ENCODE peak calls at places on chromosome 3, in nine cellular contexts. One of them, this sample, is unnamed.

GRCh38 chr3:101252897-101253296 is 67.5 kb downstream of the IMPG2 start:
- DNase-seq in heart left ventricle: no peak
- DNase-seq in GM06990: no peak
- DNase-seq in fibroblast of lung: no peak
- DNase-seq in mucosa of descending colon: no peak
- DNase-seq in fibroblast of pulmonary artery: no peak
- DNase-seq in BJ: no peak
- DNase-seq in body of pancreas: no peak
- DNase-seq in NB4: no peak
- DNase-seq in this sample: no peak

GRCh38 chr3:77456881-77457280 is 417.0 kb downstream of the ROBO2 start:
- DNase-seq in heart left ventricle: no peak
- DNase-seq in GM06990: no peak
- DNase-seq in fibroblast of lung: no peak
- DNase-seq in mucosa of descending colon: no peak
- DNase-seq in fibroblast of pulmonary artery: no peak
- DNase-seq in BJ: no peak
- DNase-seq in body of pancreas: no peak
- DNase-seq in NB4: no peak
- DNase-seq in this sample: no peak

GRCh38 chr3:118144919-118145318 is 889.7 kb downstream of the IGSF11 start:
- DNase-seq in heart left ventricle: no peak
- DNase-seq in GM06990: no peak
- DNase-seq in fibroblast of lung: no peak
- DNase-seq in mucosa of descending colon: no peak
- DNase-seq in fibroblast of pulmonary artery: no peak
- DNase-seq in BJ: no peak
- DNase-seq in body of pancreas: no peak
- DNase-seq in NB4: no peak
- DNase-seq in this sample: no peak

GRCh38 chr3:63232764-63233396 is 45.2 kb upstream of the SYNPR start:
- DNase-seq in heart left ventricle: no peak
- DNase-seq in GM06990: no peak
- DNase-seq in fibroblast of lung: peak
- DNase-seq in mucosa of descending colon: no peak
- DNase-seq in fibroblast of pulmonary artery: peak
- DNase-seq in BJ: no peak
- DNase-seq in body of pancreas: no peak
- DNase-seq in NB4: no peak
- DNase-seq in this sample: no peak

GRCh38 chr3:174775603-174776002 is 83.5 kb upstream of the NAALADL2 start:
- DNase-seq in heart left ventricle: peak
- DNase-seq in GM06990: no peak
- DNase-seq in fibroblast of lung: peak
- DNase-seq in mucosa of descending colon: no peak
- DNase-seq in fibroblast of pulmonary artery: peak
- DNase-seq in BJ: no peak
- DNase-seq in body of pancreas: peak
- DNase-seq in NB4: no peak
- DNase-seq in this sample: no peak

GRCh38 chr3:140089403-140090072 is 154.6 kb downstream of the CLSTN2 start:
- DNase-seq in heart left ventricle: no peak
- DNase-seq in GM06990: no peak
- DNase-seq in fibroblast of lung: no peak
- DNase-seq in mucosa of descending colon: no peak
- DNase-seq in fibroblast of pulmonary artery: no peak
- DNase-seq in BJ: no peak
- DNase-seq in body of pancreas: no peak
- DNase-seq in NB4: no peak
- DNase-seq in this sample: no peak

GRCh38 chr3:190849607-190850006 is 12.9 kb downstream of the GMNC start:
- DNase-seq in heart left ventricle: no peak
- DNase-seq in GM06990: no peak
- DNase-seq in fibroblast of lung: peak
- DNase-seq in mucosa of descending colon: no peak
- DNase-seq in fibroblast of pulmonary artery: no peak
- DNase-seq in BJ: no peak
- DNase-seq in body of pancreas: no peak
- DNase-seq in NB4: no peak
- DNase-seq in this sample: no peak

GRCh38 chr3:168671091-168671490 is 575.4 kb upstream of the GOLIM4 start:
- DNase-seq in heart left ventricle: no peak
- DNase-seq in GM06990: no peak
- DNase-seq in fibroblast of lung: no peak
- DNase-seq in mucosa of descending colon: no peak
- DNase-seq in fibroblast of pulmonary artery: no peak
- DNase-seq in BJ: no peak
- DNase-seq in body of pancreas: no peak
- DNase-seq in NB4: no peak
- DNase-seq in this sample: no peak

GRCh38 chr3:55556622-55557531 is 69.8 kb upstream of the WNT5A start:
- DNase-seq in heart left ventricle: peak
- DNase-seq in GM06990: no peak
- DNase-seq in fibroblast of lung: peak
- DNase-seq in mucosa of descending colon: no peak
- DNase-seq in fibroblast of pulmonary artery: no peak
- DNase-seq in BJ: no peak
- DNase-seq in body of pancreas: no peak
- DNase-seq in NB4: no peak
- DNase-seq in this sample: no peak

GRCh38 chr3:180383332-180384020 is 218.5 kb upstream of the TTC14 start:
- DNase-seq in heart left ventricle: no peak
- DNase-seq in GM06990: no peak
- DNase-seq in fibroblast of lung: no peak
- DNase-seq in mucosa of descending colon: no peak
- DNase-seq in fibroblast of pulmonary artery: no peak
- DNase-seq in BJ: no peak
- DNase-seq in body of pancreas: no peak
- DNase-seq in NB4: peak
- DNase-seq in this sample: no peak

GRCh38 chr3:39209329-39209970 is 17.1 kb upstream of the XIRP1 start:
- DNase-seq in heart left ventricle: no peak
- DNase-seq in GM06990: no peak
- DNase-seq in fibroblast of lung: no peak
- DNase-seq in mucosa of descending colon: no peak
- DNase-seq in fibroblast of pulmonary artery: no peak
- DNase-seq in BJ: no peak
- DNase-seq in body of pancreas: no peak
- DNase-seq in NB4: no peak
- DNase-seq in this sample: no peak

GRCh38 chr3:182364323-182364722 is 429.0 kb upstream of the ATP11B start:
- DNase-seq in heart left ventricle: no peak
- DNase-seq in GM06990: no peak
- DNase-seq in fibroblast of lung: peak
- DNase-seq in mucosa of descending colon: no peak
- DNase-seq in fibroblast of pulmonary artery: no peak
- DNase-seq in BJ: no peak
- DNase-seq in body of pancreas: no peak
- DNase-seq in NB4: no peak
- DNase-seq in this sample: no peak

GRCh38 chr3:16480861-16481569 is 32.5 kb downstream of the RFTN1 start:
- DNase-seq in heart left ventricle: no peak
- DNase-seq in GM06990: no peak
- DNase-seq in fibroblast of lung: peak
- DNase-seq in mucosa of descending colon: no peak
- DNase-seq in fibroblast of pulmonary artery: peak
- DNase-seq in BJ: peak
- DNase-seq in body of pancreas: no peak
- DNase-seq in NB4: no peak
- DNase-seq in this sample: no peak

GRCh38 chr3:113795693-113796092 is 42.9 kb upstream of the GRAMD1C start:
- DNase-seq in heart left ventricle: no peak
- DNase-seq in GM06990: no peak
- DNase-seq in fibroblast of lung: no peak
- DNase-seq in mucosa of descending colon: no peak
- DNase-seq in fibroblast of pulmonary artery: no peak
- DNase-seq in BJ: no peak
- DNase-seq in body of pancreas: no peak
- DNase-seq in NB4: no peak
- DNase-seq in this sample: no peak
- TF ChIP-seq CTCF in heart left ventricle: no peak
- TF ChIP-seq CTCF in GM06990: no peak
- TF ChIP-seq CTCF in fibroblast of lung: no peak
- TF ChIP-seq CTCF in mucosa of descending colon: no peak
- TF ChIP-seq CTCF in fibroblast of pulmonary artery: no peak
- TF ChIP-seq CTCF in BJ: no peak
- TF ChIP-seq CTCF in body of pancreas: no peak
- TF ChIP-seq CTCF in NB4: no peak
- TF ChIP-seq CTCF in this sample: no peak

GRCh38 chr3:128434524-128434923 is 32.2 kb downstream of the DNAJB8 start:
- DNase-seq in heart left ventricle: no peak
- DNase-seq in GM06990: no peak
- DNase-seq in fibroblast of lung: no peak
- DNase-seq in mucosa of descending colon: no peak
- DNase-seq in fibroblast of pulmonary artery: no peak
- DNase-seq in BJ: no peak
- DNase-seq in body of pancreas: no peak
- DNase-seq in NB4: no peak
- DNase-seq in this sample: no peak

GRCh38 chr3:128431803-128432300 is 34.8 kb downstream of the DNAJB8 start:
- DNase-seq in heart left ventricle: no peak
- DNase-seq in GM06990: no peak
- DNase-seq in fibroblast of lung: no peak
- DNase-seq in mucosa of descending colon: no peak
- DNase-seq in fibroblast of pulmonary artery: no peak
- DNase-seq in BJ: no peak
- DNase-seq in body of pancreas: no peak
- DNase-seq in NB4: no peak
- DNase-seq in this sample: no peak

GRCh38 chr3:128433630-128434185 is 33.0 kb downstream of the DNAJB8 start:
- DNase-seq in heart left ventricle: no peak
- DNase-seq in GM06990: no peak
- DNase-seq in fibroblast of lung: no peak
- DNase-seq in mucosa of descending colon: no peak
- DNase-seq in fibroblast of pulmonary artery: no peak
- DNase-seq in BJ: no peak
- DNase-seq in body of pancreas: no peak
- DNase-seq in NB4: no peak
- DNase-seq in this sample: no peak

GRCh38 chr3:128432301-128432897 is 34.3 kb downstream of the DNAJB8 start:
- DNase-seq in heart left ventricle: no peak
- DNase-seq in GM06990: no peak
- DNase-seq in fibroblast of lung: no peak
- DNase-seq in mucosa of descending colon: no peak
- DNase-seq in fibroblast of pulmonary artery: no peak
- DNase-seq in BJ: no peak
- DNase-seq in body of pancreas: no peak
- DNase-seq in NB4: no peak
- DNase-seq in this sample: no peak

GRCh38 chr3:128432898-128433629 is 33.6 kb downstream of the DNAJB8 start:
- DNase-seq in heart left ventricle: no peak
- DNase-seq in GM06990: no peak
- DNase-seq in fibroblast of lung: no peak
- DNase-seq in mucosa of descending colon: no peak
- DNase-seq in fibroblast of pulmonary artery: no peak
- DNase-seq in BJ: no peak
- DNase-seq in body of pancreas: no peak
- DNase-seq in NB4: peak
- DNase-seq in this sample: no peak
- H3K4me3 ChIP-seq in heart left ventricle: peak
- H3K4me3 ChIP-seq in GM06990: no peak
- H3K4me3 ChIP-seq in fibroblast of lung: no peak
- H3K4me3 ChIP-seq in mucosa of descending colon: no peak
- H3K4me3 ChIP-seq in fibroblast of pulmonary artery: no peak
- H3K4me3 ChIP-seq in BJ: peak
- H3K4me3 ChIP-seq in body of pancreas: no peak
- H3K4me3 ChIP-seq in NB4: no peak
- H3K4me3 ChIP-seq in this sample: peak

GRCh38 chr3:31724144-31724543 is 191.4 kb downstream of the STT3B start:
- DNase-seq in heart left ventricle: no peak
- DNase-seq in GM06990: no peak
- DNase-seq in fibroblast of lung: no peak
- DNase-seq in mucosa of descending colon: no peak
- DNase-seq in fibroblast of pulmonary artery: no peak
- DNase-seq in BJ: no peak
- DNase-seq in body of pancreas: no peak
- DNase-seq in NB4: no peak
- DNase-seq in this sample: no peak

GRCh38 chr3:31725568-31725967 is 192.8 kb downstream of the STT3B start:
- DNase-seq in heart left ventricle: no peak
- DNase-seq in GM06990: no peak
- DNase-seq in fibroblast of lung: no peak
- DNase-seq in mucosa of descending colon: no peak
- DNase-seq in fibroblast of pulmonary artery: no peak
- DNase-seq in BJ: no peak
- DNase-seq in body of pancreas: no peak
- DNase-seq in NB4: no peak
- DNase-seq in this sample: no peak

GRCh38 chr3:31725976-31726375 is 193.3 kb downstream of the STT3B start:
- DNase-seq in heart left ventricle: no peak
- DNase-seq in GM06990: no peak
- DNase-seq in fibroblast of lung: no peak
- DNase-seq in mucosa of descending colon: no peak
- DNase-seq in fibroblast of pulmonary artery: no peak
- DNase-seq in BJ: no peak
- DNase-seq in body of pancreas: no peak
- DNase-seq in NB4: no peak
- DNase-seq in this sample: no peak

GRCh38 chr3:31721709-31722108 is 189.0 kb downstream of the STT3B start:
- DNase-seq in heart left ventricle: no peak
- DNase-seq in GM06990: no peak
- DNase-seq in fibroblast of lung: no peak
- DNase-seq in mucosa of descending colon: no peak
- DNase-seq in fibroblast of pulmonary artery: no peak
- DNase-seq in BJ: no peak
- DNase-seq in body of pancreas: no peak
- DNase-seq in NB4: no peak
- DNase-seq in this sample: peak

GRCh38 chr3:31724681-31725080 is 192.0 kb downstream of the STT3B start:
- DNase-seq in heart left ventricle: no peak
- DNase-seq in GM06990: no peak
- DNase-seq in fibroblast of lung: peak
- DNase-seq in mucosa of descending colon: no peak
- DNase-seq in fibroblast of pulmonary artery: peak
- DNase-seq in BJ: no peak
- DNase-seq in body of pancreas: no peak
- DNase-seq in NB4: peak
- DNase-seq in this sample: peak
- TF ChIP-seq CTCF in heart left ventricle: no peak
- TF ChIP-seq CTCF in GM06990: peak
- TF ChIP-seq CTCF in fibroblast of lung: peak
- TF ChIP-seq CTCF in mucosa of descending colon: no peak
- TF ChIP-seq CTCF in fibroblast of pulmonary artery: peak
- TF ChIP-seq CTCF in BJ: peak
- TF ChIP-seq CTCF in body of pancreas: no peak
- TF ChIP-seq CTCF in NB4: peak
- TF ChIP-seq CTCF in this sample: peak

DNA sequence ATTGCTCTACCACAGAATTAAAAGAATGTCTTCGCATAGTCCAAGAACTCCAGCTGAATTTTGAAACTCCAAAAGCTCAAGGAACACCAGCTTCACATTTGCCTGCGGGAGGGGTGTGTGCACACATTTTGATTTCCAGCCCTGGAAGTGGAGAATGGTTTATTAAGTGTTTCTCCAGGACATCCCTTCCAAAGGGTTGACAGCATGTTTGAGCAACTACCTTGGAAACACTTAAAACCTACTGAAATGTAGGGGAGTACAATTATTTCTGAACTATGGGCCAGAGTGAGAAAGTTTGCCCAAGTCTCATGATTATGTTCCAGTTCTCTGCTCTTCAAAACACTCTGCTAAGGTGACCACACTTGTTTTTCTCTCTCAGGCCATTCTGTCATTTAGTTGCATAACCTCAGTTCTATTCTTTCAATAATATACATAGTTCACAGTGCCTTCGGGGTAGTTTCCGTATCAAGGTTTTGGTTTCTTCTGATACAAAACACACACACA is 7.9 kb downstream of the ACP3 start:
- DNase-seq in heart left ventricle: no peak
- DNase-seq in GM06990: no peak
- DNase-seq in fibroblast of lung: no peak
- DNase-seq in mucosa of descending colon: no peak
- DNase-seq in fibroblast of pulmonary artery: no peak
- DNase-seq in BJ: no peak
- DNase-seq in body of pancreas: no peak
- DNase-seq in NB4: no peak
- DNase-seq in this sample: no peak
- H3K4me3 ChIP-seq in heart left ventricle: no peak
- H3K4me3 ChIP-seq in GM06990: no peak
- H3K4me3 ChIP-seq in fibroblast of lung: no peak
- H3K4me3 ChIP-seq in mucosa of descending colon: no peak
- H3K4me3 ChIP-seq in fibroblast of pulmonary artery: no peak
- H3K4me3 ChIP-seq in BJ: no peak
- H3K4me3 ChIP-seq in body of pancreas: no peak
- H3K4me3 ChIP-seq in NB4: no peak
- H3K4me3 ChIP-seq in this sample: no peak